ENCODE peak calls at places on chromosome 19, in five cellular contexts. Z is heart right ventricle, P is uterus, L is GM23338, V is colonic mucosa. B is an unnamed sample.

GRCh38 chr19:10505583-10506229 is 2.5 kb upstream of the KEAP1 start:
- DNase-seq in Z (peak), L (peak), P (peak), V (peak), B (peak)

GRCh38 chr19:33400856-33401682 is 27.6 kb downstream of the CEBPG start:
- DNase-seq in L (no peak), P (no peak), V (no peak), Z (no peak), B (no peak)

GRCh38 chr19:55703790-55704215 is 28.8 kb downstream of the EPN1 start:
- DNase-seq in Z (no peak), P (no peak), V (no peak), L (peak), B (no peak)

GRCh38 chr19:21472507-21472906 is 32.9 kb upstream of the ZNF429 start:
- DNase-seq in P (no peak), Z (no peak), V (no peak), L (no peak), B (no peak)

GRCh38 chr19:33366127-33366526 is 7.4 kb upstream of the CEBPG start:
- DNase-seq in V (peak), Z (no peak), L (no peak), P (no peak), B (no peak)

GRCh38 chr19:41192574-41193419 is at the start of gene CYP2S1:
- DNase-seq in L (peak), V (peak), P (no peak), Z (no peak), B (no peak)

GRCh38 chr19:27672309-27673047 is 1540.5 kb downstream of the UQCRFS1 start:
- DNase-seq in V (no peak), P (no peak), Z (peak), L (no peak), B (no peak)

GRCh38 chr19:50320596-50320995 is 8.6 kb downstream of the KCNC3 start:
- DNase-seq in V (no peak), P (no peak), L (no peak), Z (no peak), B (no peak)

GRCh38 chr19:39969681-39970423 is 1.1 kb upstream of the PSMC4 start:
- DNase-seq in L (no peak), V (peak), Z (no peak), P (no peak), B (no peak)

GRCh38 chr19:52120286-52120685 is 19.5 kb downstream of the ZNF616 start:
- DNase-seq in L (no peak), V (no peak), Z (no peak), P (no peak), B (no peak)

GRCh38 chr19:15456871-15457700 is 7.3 kb downstream of the RASAL3 start:
- DNase-seq in L (peak), Z (no peak), P (no peak), V (peak), B (no peak)

GRCh38 chr19:11982526-11982925 is 17.7 kb downstream of the ZNF763 start:
- DNase-seq in L (no peak), P (no peak), V (no peak), Z (no peak), B (no peak)

GRCh38 chr19:38555200-38555599 is 62.6 kb downstream of the MAP4K1 start:
- DNase-seq in Z (no peak), P (no peak), L (no peak), V (no peak), B (no peak)

GRCh38 chr19:48510421-48511268 is 990 bp downstream of the LMTK3 start:
- DNase-seq in L (peak), Z (peak), V (peak), P (peak), B (peak)

GRCh38 chr19:38478273-38478971 is 44.9 kb downstream of the RYR1 start:
- DNase-seq in P (no peak), L (peak), V (no peak), Z (no peak), B (no peak)

GRCh38 chr19:31263317-31263716 is 85.9 kb downstream of the TSHZ3 start:
- DNase-seq in L (no peak), P (peak), V (no peak), Z (no peak), B (no peak)

GRCh38 chr19:30812099-30812684 is 440.0 kb downstream of the ZNF536 start:
- DNase-seq in L (no peak), Z (no peak), P (no peak), V (no peak), B (no peak)

GRCh38 chr19:53537523-53538377 is at the start of gene ZNF331:
- DNase-seq in L (peak), Z (peak), V (peak), P (peak), B (peak)

GRCh38 chr19:16366433-16367268 is 42.0 kb downstream of the KLF2 start:
- DNase-seq in P (no peak), Z (no peak), V (no peak), L (peak), B (no peak)

GRCh38 chr19:42471554-42472249 is 29.0 kb upstream of the CXCL17 start:
- DNase-seq in L (peak), P (no peak), V (peak), Z (no peak), B (no peak)

GRCh38 chr19:48558018-48558684 is 6.2 kb downstream of the SULT2B1 start:
- DNase-seq in Z (no peak), V (peak), L (peak), P (no peak), B (no peak)

GRCh38 chr19:48991823-48992570 is 1.1 kb downstream of the GYS1 start:
- DNase-seq in P (peak), V (peak), Z (peak), L (peak), B (no peak)

GRCh38 chr19:56637976-56638555 is 4.9 kb upstream of the SMIM17 start:
- DNase-seq in P (peak), L (peak), V (peak), Z (peak), B (peak)

GRCh38 chr19:10836478-10837325 is 690 bp upstream of the TMED1 start:
- DNase-seq in P (peak), L (peak), Z (peak), V (peak), B (peak)

GRCh38 chr19:45882652-45883585 is 3.0 kb downstream of the IRF2BP1 start:
- DNase-seq in V (peak), Z (peak), P (peak), L (peak), B (peak)

GRCh38 chr19:37654118-37654517 is 1.1 kb downstream of the ZFP30 start:
- DNase-seq in V (no peak), Z (no peak), P (no peak), L (no peak), B (no peak)

GRCh38 chr19:48190288-48191284 is 20.1 kb downstream of the ZSWIM9 start:
- DNase-seq in Z (no peak), L (peak), V (no peak), P (no peak), B (peak)

GRCh38 chr19:16702123-16702522 is 17.5 kb upstream of the NWD1 start:
- DNase-seq in Z (peak), P (no peak), L (no peak), V (no peak), B (no peak)

GRCh38 chr19:49125025-49125731 is 5.8 kb downstream of the PPFIA3 start:
- DNase-seq in V (peak), Z (no peak), L (peak), P (no peak), B (no peak)

GRCh38 chr19:55441692-55442321 is 1.3 kb downstream of the SHISA7 start:
- DNase-seq in L (peak), P (no peak), Z (no peak), V (no peak), B (peak)

GRCh38 chr19:58544591-58545285 is 874 bp downstream of the TRIM28 start:
- DNase-seq in L (peak), P (no peak), V (peak), Z (no peak), B (no peak)

GRCh38 chr19:12985049-12985776 is 10.1 kb upstream of the NFIX start:
- DNase-seq in L (no peak), V (peak), Z (peak), P (no peak), B (peak)

GRCh38 chr19:22199171-22199570 is 2.4 kb upstream of the ZNF676 start:
- DNase-seq in P (no peak), L (no peak), Z (no peak), V (no peak), B (no peak)

GRCh38 chr19:41588497-41589209 is 12.7 kb downstream of the CEACAM21 start:
- DNase-seq in P (no peak), L (peak), Z (peak), V (no peak), B (no peak)

GRCh38 chr19:28878862-28879566 is 333.9 kb downstream of the UQCRFS1 start:
- DNase-seq in P (peak), L (peak), Z (peak), V (peak), B (peak)

GRCh38 chr19:53086949-53087348 is 16.3 kb downstream of the ZNF160 start:
- DNase-seq in L (no peak), Z (peak), V (no peak), P (peak), B (peak)

DNA sequence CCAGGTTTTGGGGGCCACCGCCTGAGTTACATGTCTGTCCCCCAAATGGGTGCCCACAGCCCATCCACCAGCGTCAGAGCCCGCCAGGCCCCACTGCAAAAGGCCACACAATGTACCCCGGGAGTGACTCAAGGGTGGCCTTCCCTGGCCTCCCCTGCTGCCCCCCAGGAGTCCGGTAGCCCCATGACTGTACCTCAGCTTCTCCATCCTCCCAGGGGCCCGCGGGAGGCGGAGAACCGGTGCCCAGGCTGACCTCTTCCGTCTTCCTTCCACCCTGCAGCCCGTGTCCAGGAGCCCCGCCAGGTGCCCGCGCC is 10.5 kb downstream of the CBARP start:
- DNase-seq in L (no peak), Z (no peak), P (no peak), V (no peak), B (no peak)
- TF ChIP-seq CTCF in L (no peak), Z (no peak), P (no peak), V (no peak), B (no peak)

DNA sequence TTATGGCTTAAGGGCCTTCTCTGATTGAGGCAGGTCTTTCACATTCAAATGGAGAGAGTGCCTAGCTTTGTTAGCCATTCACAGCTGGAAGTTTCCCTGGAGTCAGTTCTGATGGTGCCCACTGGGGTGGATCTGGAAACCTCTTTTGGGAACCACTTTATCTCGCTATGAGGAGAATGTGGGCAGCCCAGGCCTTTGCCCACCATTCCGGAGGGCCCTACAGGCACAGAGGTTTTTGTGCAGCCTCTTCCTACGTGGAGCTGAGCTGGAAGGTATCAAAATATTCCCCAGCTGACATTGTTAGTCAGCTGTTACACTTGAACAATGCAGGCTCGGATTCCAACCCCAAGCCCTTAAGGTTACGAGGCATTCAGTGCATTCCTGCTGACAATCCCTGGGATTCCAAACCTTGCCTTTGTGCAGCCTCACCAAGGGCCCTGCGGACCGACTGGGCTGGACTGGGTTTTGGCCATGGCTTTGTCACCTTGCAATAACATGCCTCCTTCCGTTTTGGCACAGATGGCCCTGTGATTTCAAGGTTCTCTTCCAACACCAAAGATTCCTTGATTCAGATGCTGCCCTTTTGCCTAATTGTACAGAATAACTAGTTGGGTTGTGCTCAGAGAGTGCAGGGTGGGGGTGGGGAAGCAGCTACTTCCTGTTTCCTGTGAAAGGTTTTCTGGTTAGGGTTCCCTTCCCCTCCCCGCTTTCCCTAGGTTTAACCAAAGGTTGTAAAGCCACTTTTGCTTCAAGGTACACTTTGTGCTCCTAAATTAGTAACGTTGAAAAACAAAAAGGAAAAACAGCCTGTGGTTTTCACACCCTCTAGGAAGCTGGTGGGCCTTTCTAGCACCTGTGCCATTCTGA is 27.1 kb downstream of the SAE1 start:
- DNase-seq in L (peak), P (no peak), Z (peak), V (peak), B (no peak)
- TF ChIP-seq CTCF in L (no peak), P (no peak), Z (no peak), V (no peak), B (no peak)

GRCh38 chr19:2922987-2923386 is 21.8 kb downstream of the ZNF77 start:
- DNase-seq in P (no peak), V (no peak), Z (no peak), L (peak), B (no peak)
- TF ChIP-seq CTCF in P (no peak), V (no peak), Z (no peak), L (peak), B (no peak)

DNA sequence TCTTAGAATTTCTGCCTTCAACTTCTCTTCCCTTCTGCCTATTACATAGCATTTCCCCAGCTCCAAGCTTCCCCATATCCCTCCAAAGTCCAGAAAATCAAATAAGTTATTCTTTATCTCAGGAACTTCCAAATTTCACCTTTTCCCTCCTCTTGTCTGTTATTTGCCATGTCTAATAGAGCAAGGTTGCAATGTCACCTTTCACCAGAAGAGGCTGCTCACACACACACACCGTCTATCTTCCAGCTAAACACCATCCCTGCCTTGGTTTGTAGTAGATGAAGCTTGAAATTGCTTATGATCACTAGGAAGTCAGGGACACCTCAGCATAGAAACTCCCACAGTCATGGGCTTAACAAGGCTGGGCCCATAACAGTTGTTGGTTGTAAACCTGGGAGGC is 48.4 kb downstream of the ZNRF4 start:
- DNase-seq in V (no peak), P (no peak), Z (no peak), L (no peak), B (no peak)
- TF ChIP-seq CTCF in V (no peak), P (no peak), Z (no peak), L (peak), B (no peak)

GRCh38 chr19:46927106-46927505 is 66.3 kb downstream of the ARHGAP35 start:
- DNase-seq in Z (no peak), L (no peak), P (no peak), V (no peak), B (no peak)

GRCh38 chr19:46926201-46927071 is 65.6 kb downstream of the ARHGAP35 start:
- DNase-seq in P (no peak), Z (no peak), L (no peak), V (no peak), B (no peak)

GRCh38 chr19:46927893-46928292 is 67.1 kb downstream of the ARHGAP35 start:
- DNase-seq in Z (no peak), V (no peak), P (no peak), L (no peak), B (no peak)

GRCh38 chr19:46931197-46931596 is 70.4 kb downstream of the ARHGAP35 start:
- DNase-seq in V (no peak), P (no peak), Z (no peak), L (no peak), B (no peak)

DNA sequence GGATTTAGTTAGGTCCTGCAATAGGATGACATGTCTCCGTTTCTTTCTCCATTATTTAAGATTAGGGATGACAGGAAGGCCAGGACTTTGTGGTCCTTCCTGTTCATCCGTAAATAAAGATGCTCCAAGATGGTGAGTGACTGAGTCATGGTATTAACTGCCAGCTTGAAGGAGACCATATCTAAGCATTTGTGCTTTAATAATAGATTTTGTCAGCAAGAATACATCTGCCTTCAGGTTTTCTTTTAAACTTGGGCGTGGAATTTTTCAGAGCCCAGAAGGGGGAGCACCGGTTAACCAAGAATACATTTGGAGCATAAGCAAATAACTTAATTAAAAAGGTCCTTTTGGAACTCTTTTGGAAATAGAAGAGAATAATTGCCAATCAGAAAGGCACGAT is 68.2 kb downstream of the ARHGAP35 start:
- DNase-seq in V (no peak), L (peak), P (no peak), Z (no peak), B (no peak)
- TF ChIP-seq CTCF in V (no peak), L (peak), P (no peak), Z (no peak), B (no peak)

DNA sequence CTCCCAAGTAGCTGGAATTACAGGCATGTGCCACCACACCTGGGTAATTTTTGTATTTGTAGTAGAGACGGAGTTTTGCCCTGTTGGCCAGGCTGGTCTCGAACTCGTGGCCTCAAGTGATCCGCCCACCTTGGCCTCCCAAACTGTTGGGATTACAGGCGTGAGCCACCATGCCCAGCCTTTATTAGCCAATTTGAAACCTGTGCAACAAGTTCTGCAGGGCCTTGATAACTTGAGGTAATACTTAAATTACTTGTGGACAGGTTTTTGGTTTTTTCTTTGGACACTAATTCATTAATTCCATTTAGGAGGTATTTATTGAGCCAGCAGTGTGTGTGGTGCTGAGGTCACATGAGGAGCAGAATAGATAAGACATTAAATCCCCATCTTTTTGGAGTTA is 39.5 kb downstream of the ARHGAP35 start:
- DNase-seq in P (no peak), Z (no peak), V (no peak), L (no peak), B (no peak)
- TF ChIP-seq CTCF in P (no peak), Z (no peak), V (no peak), L (no peak), B (no peak)

GRCh38 chr19:35901854-35902661 is at the start of gene HCST:
- DNase-seq in V (no peak), Z (no peak), L (no peak), P (no peak), B (no peak)
- TF ChIP-seq CTCF in V (no peak), Z (no peak), L (no peak), P (no peak), B (no peak)

GRCh38 chr19:1275260-1275975 is at the start of gene FAM174C:
- DNase-seq in V (peak), L (peak), Z (peak), P (peak), B (peak)
- TF ChIP-seq CTCF in V (no peak), L (no peak), Z (no peak), P (no peak), B (peak)

GRCh38 chr19:18915639-18916038 is 3.5 kb downstream of the COPE start:
- DNase-seq in V (peak), P (no peak), Z (no peak), L (peak), B (peak)
- TF ChIP-seq CTCF in V (no peak), P (no peak), Z (no peak), L (peak), B (peak)

B was measured in dorsolateral prefrontal cortex.